ENCODE peak calls at places on chromosome 1, in four cellular contexts. P, D, M and E are unnamed samples.

GRCh38 chr1:153348511-153349362 is at the start of gene PGLYRP4:
- DNase-seq in D (no peak), P (no peak), M (peak), E (peak)

GRCh38 chr1:112643080-112643479 is 23.4 kb downstream of the CAPZA1 start:
- DNase-seq in D (no peak), M (no peak), P (no peak), E (no peak)

GRCh38 chr1:181383695-181384094 is 99.6 kb upstream of the CACNA1E start:
- DNase-seq in P (no peak), D (no peak), M (no peak), E (no peak)

GRCh38 chr1:32335619-32335950 is 448 bp downstream of the MARCKSL1 start:
- DNase-seq in D (no peak), P (no peak), M (no peak), E (no peak)

GRCh38 chr1:109113787-109114568 is at the start of gene ELAPOR1:
- DNase-seq in M (peak), P (peak), D (no peak), E (peak)

GRCh38 chr1:234608026-234608719 is 1.8 kb downstream of the IRF2BP2 start:
- DNase-seq in M (peak), D (no peak), P (peak), E (peak)

GRCh38 chr1:209302777-209303642 is 280.5 kb upstream of the CAMK1G start:
- DNase-seq in M (no peak), D (no peak), P (no peak), E (no peak)

GRCh38 chr1:11807087-11807486 is 1.1 kb downstream of the CLCN6 start:
- DNase-seq in M (no peak), D (no peak), P (no peak), E (no peak)

GRCh38 chr1:222618880-222619321 is 1.0 kb downstream of the MIA3 start:
- DNase-seq in M (no peak), P (no peak), D (peak), E (peak)

GRCh38 chr1:21022279-21023040 is 154.2 kb downstream of the EIF4G3 start:
- DNase-seq in D (peak), P (no peak), M (no peak), E (peak)

GRCh38 chr1:222754386-222755139 is 17.6 kb downstream of the FAM177B start:
- DNase-seq in M (no peak), D (no peak), P (no peak), E (no peak)

GRCh38 chr1:30272288-30273020 is 450.9 kb downstream of the MATN1 start:
- DNase-seq in M (no peak), P (no peak), D (no peak), E (no peak)

GRCh38 chr1:233614173-233614742 is 352 bp downstream of the KCNK1 start:
- DNase-seq in P (no peak), M (no peak), D (peak), E (peak)

GRCh38 chr1:91176250-91176649 is 154.4 kb upstream of the ZNF644 start:
- DNase-seq in P (no peak), M (no peak), D (no peak), E (no peak)

GRCh38 chr1:10529096-10529495 is 54.3 kb downstream of the PEX14 start:
- DNase-seq in M (no peak), P (no peak), D (no peak), E (peak)

GRCh38 chr1:219660666-219661463 is 48.0 kb upstream of the ZC3H11B start:
- DNase-seq in P (no peak), M (no peak), D (peak), E (peak)

GRCh38 chr1:147840909-147841308 is 61.7 kb upstream of the GJA8 start:
- DNase-seq in M (no peak), D (peak), P (no peak), E (no peak)

GRCh38 chr1:158793604-158794003 is 12.6 kb upstream of the OR6N2 start:
- DNase-seq in D (no peak), M (no peak), P (peak), E (no peak)

GRCh38 chr1:168627370-168627769 is 51.0 kb downstream of the XCL1 start:
- DNase-seq in M (no peak), P (no peak), D (no peak), E (peak)

GRCh38 chr1:178168535-178168934 is 74.6 kb downstream of the RASAL2 start:
- DNase-seq in D (peak), M (no peak), P (no peak), E (no peak)

GRCh38 chr1:3522564-3523270 is 68.3 kb downstream of the ARHGEF16 start:
- DNase-seq in P (no peak), D (no peak), M (no peak), E (no peak)

GRCh38 chr1:50108497-50109073 is at the start of gene ELAVL4:
- DNase-seq in P (no peak), M (no peak), D (no peak), E (no peak)

GRCh38 chr1:232508161-232508661 is 121.7 kb downstream of the SIPA1L2 start:
- DNase-seq in D (no peak), P (no peak), M (no peak), E (no peak)

GRCh38 chr1:162561616-162562451 is at the start of gene UAP1:
- DNase-seq in D (no peak), M (no peak), P (no peak), E (no peak)

GRCh38 chr1:29136463-29136915 is 12.8 kb upstream of the TMEM200B start:
- DNase-seq in D (peak), M (no peak), P (no peak), E (peak)

GRCh38 chr1:40477680-40478057 is 579 bp downstream of the ZFP69 start:
- DNase-seq in P (no peak), M (no peak), D (peak), E (no peak)

GRCh38 chr1:8155528-8156186 is 129.5 kb upstream of the ERRFI1 start:
- DNase-seq in M (no peak), P (no peak), D (no peak), E (no peak)